ENCODE peak calls at places on chromosomes 12 and 14, in seven cellular contexts. One of them, this sample, is unnamed.
A peak's percentile ranks its signal among the peaks of the same experiment; 100 is the strongest.

GRCh38 chr12:126768517-126768916 is 1498.5 kb upstream of the TMEM132C start:
- ATAC-seq in upper lobe of left lung: no peak
- ATAC-seq in GM12878: no peak
- ATAC-seq in HCT116: no peak
- ATAC-seq in Panc1: no peak
- ATAC-seq in K562: no peak
- ATAC-seq in GM23338: no peak
- ATAC-seq in this sample: no peak

GRCh38 chr14:56172571-56172971 is 54.4 kb downstream of the PELI2 start:
- ATAC-seq in upper lobe of left lung: peak; percentile 81
- ATAC-seq in GM12878: no peak
- ATAC-seq in HCT116: no peak
- ATAC-seq in Panc1: no peak
- ATAC-seq in K562: peak; percentile 61
- ATAC-seq in GM23338: no peak
- ATAC-seq in this sample: no peak

GRCh38 chr12:110762891-110763290 is 20.2 kb upstream of the PPP1CC start:
- ATAC-seq in upper lobe of left lung: no peak
- ATAC-seq in GM12878: peak; percentile 56
- ATAC-seq in HCT116: peak; percentile 54
- ATAC-seq in Panc1: no peak
- ATAC-seq in K562: peak; percentile 37
- ATAC-seq in GM23338: no peak
- ATAC-seq in this sample: no peak

GRCh38 chr14:23550827-23551265 is 719 bp downstream of the ZFHX2 start:
- ATAC-seq in upper lobe of left lung: peak; percentile 50
- ATAC-seq in GM12878: peak; percentile 3
- ATAC-seq in HCT116: peak; percentile 7
- ATAC-seq in Panc1: peak; percentile 13
- ATAC-seq in K562: peak; percentile 23
- ATAC-seq in GM23338: peak; percentile 26
- ATAC-seq in this sample: no peak

GRCh38 chr14:72962829-72963312 is 36.6 kb downstream of the DCAF4 start:
- ATAC-seq in upper lobe of left lung: peak; percentile 38
- ATAC-seq in GM12878: no peak
- ATAC-seq in HCT116: peak; percentile 75
- ATAC-seq in Panc1: peak; percentile 58
- ATAC-seq in K562: peak; percentile 77
- ATAC-seq in GM23338: peak; percentile 77
- ATAC-seq in this sample: no peak

GRCh38 chr12:19764408-19764807 is 325.1 kb downstream of the AEBP2 start:
- ATAC-seq in upper lobe of left lung: no peak
- ATAC-seq in GM12878: no peak
- ATAC-seq in HCT116: no peak
- ATAC-seq in Panc1: no peak
- ATAC-seq in K562: no peak
- ATAC-seq in GM23338: no peak
- ATAC-seq in this sample: no peak

GRCh38 chr12:130339946-130340345 is 2.3 kb downstream of the PIWIL1 start:
- ATAC-seq in upper lobe of left lung: peak; percentile 23
- ATAC-seq in GM12878: no peak
- ATAC-seq in HCT116: no peak
- ATAC-seq in Panc1: peak; percentile 58
- ATAC-seq in K562: no peak
- ATAC-seq in GM23338: no peak
- ATAC-seq in this sample: no peak

GRCh38 chr14:104572024-104572623 is 7.4 kb upstream of the C14orf180 start:
- ATAC-seq in upper lobe of left lung: no peak
- ATAC-seq in GM12878: no peak
- ATAC-seq in HCT116: no peak
- ATAC-seq in Panc1: no peak
- ATAC-seq in K562: no peak
- ATAC-seq in GM23338: no peak
- ATAC-seq in this sample: no peak

GRCh38 chr12:6226002-6226700 is 26.0 kb downstream of the CD9 start:
- ATAC-seq in upper lobe of left lung: peak; percentile 71
- ATAC-seq in GM12878: no peak
- ATAC-seq in HCT116: no peak
- ATAC-seq in Panc1: no peak
- ATAC-seq in K562: no peak
- ATAC-seq in GM23338: no peak
- ATAC-seq in this sample: peak; percentile 79

GRCh38 chr14:80948291-80948690 is 6.8 kb upstream of the CEP128 start:
- ATAC-seq in upper lobe of left lung: no peak
- ATAC-seq in GM12878: no peak
- ATAC-seq in HCT116: no peak
- ATAC-seq in Panc1: no peak
- ATAC-seq in K562: no peak
- ATAC-seq in GM23338: no peak
- ATAC-seq in this sample: no peak

GRCh38 chr14:81656811-81657210 is 123.2 kb upstream of the SEL1L start:
- ATAC-seq in upper lobe of left lung: no peak
- ATAC-seq in GM12878: no peak
- ATAC-seq in HCT116: no peak
- ATAC-seq in Panc1: no peak
- ATAC-seq in K562: no peak
- ATAC-seq in GM23338: no peak
- ATAC-seq in this sample: no peak

GRCh38 chr14:26370118-26370517 is 227.7 kb downstream of the NOVA1 start:
- ATAC-seq in upper lobe of left lung: no peak
- ATAC-seq in GM12878: no peak
- ATAC-seq in HCT116: no peak
- ATAC-seq in Panc1: no peak
- ATAC-seq in K562: no peak
- ATAC-seq in GM23338: no peak
- ATAC-seq in this sample: no peak

GRCh38 chr14:23249810-23250209 is 12.1 kb downstream of the RNF212B start:
- ATAC-seq in upper lobe of left lung: no peak
- ATAC-seq in GM12878: no peak
- ATAC-seq in HCT116: no peak
- ATAC-seq in Panc1: no peak
- ATAC-seq in K562: no peak
- ATAC-seq in GM23338: no peak
- ATAC-seq in this sample: no peak

GRCh38 chr12:16096273-16096849 is 181.1 kb downstream of the SLC15A5 start:
- ATAC-seq in upper lobe of left lung: peak; percentile 38
- ATAC-seq in GM12878: no peak
- ATAC-seq in HCT116: no peak
- ATAC-seq in Panc1: no peak
- ATAC-seq in K562: no peak
- ATAC-seq in GM23338: no peak
- ATAC-seq in this sample: no peak

GRCh38 chr12:12017135-12017581 is 53.6 kb upstream of the BCL2L14 start:
- ATAC-seq in upper lobe of left lung: no peak
- ATAC-seq in GM12878: peak; percentile 23
- ATAC-seq in HCT116: no peak
- ATAC-seq in Panc1: no peak
- ATAC-seq in K562: no peak
- ATAC-seq in GM23338: peak; percentile 41
- ATAC-seq in this sample: no peak

GRCh38 chr12:14935031-14935430 is 3.3 kb downstream of the ERP27 start:
- ATAC-seq in upper lobe of left lung: no peak
- ATAC-seq in GM12878: no peak
- ATAC-seq in HCT116: no peak
- ATAC-seq in Panc1: no peak
- ATAC-seq in K562: no peak
- ATAC-seq in GM23338: no peak
- ATAC-seq in this sample: no peak

GRCh38 chr14:91835197-91835919 is 32.0 kb downstream of the TC2N start:
- ATAC-seq in upper lobe of left lung: no peak
- ATAC-seq in GM12878: peak; percentile 57
- ATAC-seq in HCT116: no peak
- ATAC-seq in Panc1: no peak
- ATAC-seq in K562: peak; percentile 21
- ATAC-seq in GM23338: no peak
- ATAC-seq in this sample: peak; percentile 29

GRCh38 chr12:49565119-49565955 is 2.6 kb downstream of the MCRS1 start:
- ATAC-seq in upper lobe of left lung: no peak
- ATAC-seq in GM12878: no peak
- ATAC-seq in HCT116: no peak
- ATAC-seq in Panc1: no peak
- ATAC-seq in K562: no peak
- ATAC-seq in GM23338: no peak
- ATAC-seq in this sample: no peak

GRCh38 chr12:32331133-32331532 is 68.2 kb upstream of the FGD4 start:
- ATAC-seq in upper lobe of left lung: no peak
- ATAC-seq in GM12878: no peak
- ATAC-seq in HCT116: no peak
- ATAC-seq in Panc1: peak; percentile 85
- ATAC-seq in K562: no peak
- ATAC-seq in GM23338: no peak
- ATAC-seq in this sample: no peak

GRCh38 chr12:93292731-93293566 is 84.8 kb upstream of the NUDT4 start:
- ATAC-seq in upper lobe of left lung: no peak
- ATAC-seq in GM12878: no peak
- ATAC-seq in HCT116: no peak
- ATAC-seq in Panc1: no peak
- ATAC-seq in K562: no peak
- ATAC-seq in GM23338: no peak
- ATAC-seq in this sample: no peak

GRCh38 chr12:132115500-132115899 is 28.6 kb downstream of the DDX51 start:
- ATAC-seq in upper lobe of left lung: no peak
- ATAC-seq in GM12878: no peak
- ATAC-seq in HCT116: no peak
- ATAC-seq in Panc1: no peak
- ATAC-seq in K562: no peak
- ATAC-seq in GM23338: no peak
- ATAC-seq in this sample: no peak

GRCh38 chr12:53500119-53500775 is 836 bp upstream of the TARBP2 start:
- ATAC-seq in upper lobe of left lung: peak; percentile 54
- ATAC-seq in GM12878: no peak
- ATAC-seq in HCT116: no peak
- ATAC-seq in Panc1: no peak
- ATAC-seq in K562: no peak
- ATAC-seq in GM23338: peak; percentile 68
- ATAC-seq in this sample: peak; percentile 34

GRCh38 chr12:65886996-65887395 is 62.7 kb downstream of the HMGA2 start:
- ATAC-seq in upper lobe of left lung: no peak
- ATAC-seq in GM12878: no peak
- ATAC-seq in HCT116: peak; percentile 40
- ATAC-seq in Panc1: no peak
- ATAC-seq in K562: no peak
- ATAC-seq in GM23338: no peak
- ATAC-seq in this sample: no peak

GRCh38 chr12:103908246-103908541 is 22.0 kb upstream of the HSP90B1 start:
- ATAC-seq in upper lobe of left lung: no peak
- ATAC-seq in GM12878: peak; percentile 64
- ATAC-seq in HCT116: no peak
- ATAC-seq in Panc1: no peak
- ATAC-seq in K562: no peak
- ATAC-seq in GM23338: no peak
- ATAC-seq in this sample: no peak

DNA sequence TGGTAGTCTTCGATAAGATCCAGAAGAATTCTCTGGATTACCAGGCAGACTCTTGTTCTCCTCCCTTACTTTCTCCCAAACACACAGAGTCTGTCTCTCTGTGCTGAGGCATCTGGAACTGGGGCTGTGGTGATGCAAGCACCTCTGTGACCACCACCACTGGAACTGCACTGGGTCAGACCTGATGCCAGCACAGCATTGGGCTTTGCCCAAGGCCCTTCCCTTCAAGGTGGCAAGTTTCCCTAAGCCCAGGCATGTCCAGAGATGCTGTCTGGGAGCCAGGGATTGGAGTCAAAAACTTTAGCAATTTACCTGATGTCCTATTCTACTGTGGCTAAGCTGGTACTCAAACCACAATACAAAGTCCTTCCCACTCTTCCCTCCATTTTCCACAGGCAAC is 14.6 kb upstream of the TMPRSS12 start:
- ATAC-seq in upper lobe of left lung: no peak
- ATAC-seq in GM12878: no peak
- ATAC-seq in HCT116: no peak
- ATAC-seq in Panc1: no peak
- ATAC-seq in K562: no peak
- ATAC-seq in GM23338: no peak
- ATAC-seq in this sample: no peak
- TF ChIP-seq POLR2AphosphoS5 in upper lobe of left lung: no peak
- TF ChIP-seq POLR2AphosphoS5 in GM12878: no peak
- TF ChIP-seq POLR2AphosphoS5 in HCT116: no peak
- TF ChIP-seq POLR2AphosphoS5 in Panc1: no peak
- TF ChIP-seq POLR2AphosphoS5 in K562: no peak
- TF ChIP-seq POLR2AphosphoS5 in GM23338: no peak
- TF ChIP-seq POLR2AphosphoS5 in this sample: no peak

DNA sequence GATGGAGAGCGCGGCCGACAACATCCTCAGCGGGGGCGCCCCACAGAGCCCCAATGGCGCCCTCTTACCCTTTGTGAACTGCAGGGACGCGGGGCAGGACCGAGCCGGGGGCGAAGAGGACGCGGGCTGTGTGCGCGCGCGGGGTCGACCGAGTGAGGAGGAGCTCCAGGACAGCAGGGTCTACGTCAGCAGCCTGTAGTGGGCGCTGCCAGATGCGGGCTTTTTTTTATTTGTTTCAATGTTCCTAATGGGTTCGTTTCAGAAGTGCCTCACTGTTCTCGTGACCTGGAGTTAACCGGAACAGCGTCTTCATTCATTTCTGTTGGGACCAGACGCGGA is 103.8 kb upstream of the FKBP4 start:
- ATAC-seq in upper lobe of left lung: peak; percentile 31
- ATAC-seq in GM12878: peak; percentile 61
- ATAC-seq in HCT116: no peak
- ATAC-seq in Panc1: peak; percentile 18
- ATAC-seq in K562: no peak
- ATAC-seq in GM23338: peak; percentile 87
- ATAC-seq in this sample: no peak
- H3K4me3 ChIP-seq in upper lobe of left lung: peak overlapping the region; percentile 48
- H3K4me3 ChIP-seq in GM12878: peak overlapping the region; percentile 67
- H3K4me3 ChIP-seq in HCT116: no peak overlapping the region
- H3K4me3 ChIP-seq in Panc1: peak overlapping the region; percentile 31
- H3K4me3 ChIP-seq in K562: no peak overlapping the region
- H3K4me3 ChIP-seq in GM23338: peak overlapping the region; percentile 80
- H3K4me3 ChIP-seq in this sample: no peak overlapping the region

DNA sequence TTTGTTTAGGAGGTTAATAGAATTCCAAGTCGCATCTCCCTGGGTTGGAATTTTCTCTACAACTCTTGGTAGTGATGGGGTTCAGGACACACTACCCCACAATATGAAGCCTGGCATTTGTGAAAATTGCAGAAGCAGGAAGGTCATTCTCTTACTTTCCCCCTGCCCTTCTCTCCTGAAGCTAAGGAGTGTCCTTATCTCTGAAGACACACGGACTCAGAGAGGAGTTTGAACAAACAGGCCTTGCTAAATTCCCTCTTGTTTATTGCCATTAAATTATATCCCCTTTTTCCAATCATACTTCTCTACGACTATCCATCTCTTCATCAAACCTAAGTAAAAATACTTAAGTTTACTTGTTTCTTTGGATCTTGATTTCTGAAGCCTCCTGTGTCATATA is 443.0 kb downstream of the RAD51B start:
- ATAC-seq in upper lobe of left lung: no peak
- ATAC-seq in GM12878: no peak
- ATAC-seq in HCT116: no peak
- ATAC-seq in Panc1: no peak
- ATAC-seq in K562: peak; percentile 79
- ATAC-seq in GM23338: no peak
- ATAC-seq in this sample: no peak
- H3K4me1 ChIP-seq in upper lobe of left lung: peaks cover 8% of the 10 kb centered on the region
- H3K4me1 ChIP-seq in GM12878: peaks cover 58% of the 10 kb centered on the region
- H3K4me1 ChIP-seq in HCT116: peaks cover 6% of the 10 kb centered on the region
- H3K4me1 ChIP-seq in Panc1: no peaks in the 10 kb centered on the region
- H3K4me1 ChIP-seq in K562: no peaks in the 10 kb centered on the region
- H3K4me1 ChIP-seq in GM23338: peaks cover 48% of the 10 kb centered on the region
- H3K4me1 ChIP-seq in this sample: no peaks in the 10 kb centered on the region

GRCh38 chr12:112590281-112590680 is 171.5 kb downstream of the PTPN11 start:
- ATAC-seq in upper lobe of left lung: no peak
- ATAC-seq in GM12878: no peak
- ATAC-seq in HCT116: no peak
- ATAC-seq in Panc1: no peak
- ATAC-seq in K562: no peak
- ATAC-seq in GM23338: peak; percentile 99
- ATAC-seq in this sample: no peak
- TF ChIP-seq POLR2AphosphoS5 in upper lobe of left lung: no peak
- TF ChIP-seq POLR2AphosphoS5 in GM12878: no peak
- TF ChIP-seq POLR2AphosphoS5 in HCT116: no peak
- TF ChIP-seq POLR2AphosphoS5 in Panc1: no peak
- TF ChIP-seq POLR2AphosphoS5 in K562: no peak
- TF ChIP-seq POLR2AphosphoS5 in GM23338: peak; percentile 61
- TF ChIP-seq POLR2AphosphoS5 in this sample: no peak

This sample was measured in gastroesophageal sphincter.